ENCODE peak calls at places on chromosome X, in six cellular contexts. N is bronchial epithelial cell, T is body of pancreas, L is LNCaP clone FGC, K is fibroblast of mammary gland, P is fibroblast of lung. B is an unnamed sample.
A peak's percentile ranks its signal among the peaks of the same experiment; 100 is the strongest.

GRCh38 chrX:37685452-37686347 is at the start of gene XK:
- DNase-seq in N (peak; percentile 8), T (peak; percentile 65), L (no peak), K (peak; percentile 11), P (peak; percentile 20), B (no peak)

GRCh38 chrX:111431007-111431406 is 19.0 kb upstream of the DCX start:
- DNase-seq in N (peak; percentile 25), T (no peak), L (no peak), K (no peak), P (no peak), B (no peak)

GRCh38 chrX:56429581-56429980 is 133.8 kb upstream of the UBQLN2 start:
- DNase-seq in N (no peak), T (no peak), L (no peak), K (no peak), P (no peak), B (no peak)

GRCh38 chrX:127621780-127622179 is 430.4 kb downstream of the ACTRT1 start:
- DNase-seq in N (peak; percentile 8), T (no peak), L (no peak), K (no peak), P (no peak), B (no peak)

GRCh38 chrX:132748909-132749308 is 209.5 kb downstream of the HS6ST2 start:
- DNase-seq in N (no peak), T (no peak), L (no peak), K (no peak), P (no peak), B (no peak)

GRCh38 chrX:71998836-71999509 is 88.3 kb downstream of the NHSL2 start:
- DNase-seq in N (no peak), T (peak; percentile 31), L (no peak), K (peak; percentile 42), P (no peak), B (no peak)

GRCh38 chrX:18875256-18875878 is 108.5 kb downstream of the PHKA2 start:
- DNase-seq in N (no peak), T (no peak), L (no peak), K (no peak), P (no peak), B (no peak)

GRCh38 chrX:56233682-56234081 is 1.5 kb downstream of the KLF8 start:
- DNase-seq in N (peak; percentile 79), T (peak; percentile 41), L (no peak), K (peak; percentile 80), P (peak; percentile 17), B (no peak)

GRCh38 chrX:30241724-30242415 is at the start of gene MAGEB4:
- DNase-seq in N (no peak), T (no peak), L (no peak), K (no peak), P (no peak), B (no peak)

GRCh38 chrX:133375558-133376340 is 39.5 kb downstream of the GPC4 start:
- DNase-seq in N (no peak), T (peak; percentile 47), L (no peak), K (no peak), P (no peak), B (no peak)

GRCh38 chrX:74534569-74535038 is 79.8 kb downstream of the RLIM start:
- DNase-seq in N (peak; percentile 45), T (no peak), L (no peak), K (peak; percentile 36), P (peak; percentile 74), B (no peak)

GRCh38 chrX:53456254-53456653 is 22.1 kb upstream of the HSD17B10 start:
- DNase-seq in N (peak; percentile 83), T (no peak), L (no peak), K (peak; percentile 72), P (peak; percentile 47), B (no peak)

GRCh38 chrX:55715847-55716246 is 1.7 kb upstream of the RRAGB start:
- DNase-seq in N (no peak), T (no peak), L (no peak), K (no peak), P (no peak), B (no peak)

GRCh38 chrX:21153503-21153902 is 220.7 kb upstream of the CNKSR2 start:
- DNase-seq in N (no peak), T (no peak), L (no peak), K (peak; percentile 55), P (peak; percentile 55), B (no peak)

GRCh38 chrX:2325076-2325784 is 175.5 kb downstream of the DHRSX start:
- DNase-seq in N (peak; percentile 3), T (peak; percentile 91), L (peak; percentile 8), K (peak; percentile 92), P (peak; percentile 96), B (peak; percentile 94)

GRCh38 chrX:19670854-19671620 is 155.7 kb upstream of the MAP3K15 start:
- DNase-seq in N (peak; percentile 74), T (no peak), L (no peak), K (peak; percentile 87), P (peak; percentile 84), B (no peak)

GRCh38 chrX:55907968-55908607 is 190.5 kb downstream of the RRAGB start:
- DNase-seq in N (peak; percentile 48), T (peak; percentile 55), L (no peak), K (peak; percentile 23), P (peak; percentile 7), B (no peak)

GRCh38 chrX:147899715-147900114 is 12.0 kb upstream of the FMR1 start:
- DNase-seq in N (peak; percentile 52), T (no peak), L (no peak), K (no peak), P (no peak), B (no peak)

GRCh38 chrX:48539345-48540014 is at the start of gene TBC1D25:
- DNase-seq in N (peak; percentile 94), T (peak; percentile 99), L (peak; percentile 93), K (peak; percentile 96), P (peak; percentile 95), B (peak; percentile 88)

GRCh38 chrX:48541140-48541814 is 1.8 kb downstream of the TBC1D25 start:
- DNase-seq in N (no peak), T (no peak), L (no peak), K (no peak), P (no peak), B (no peak)

GRCh38 chrX:48540015-48540350 is 469 bp downstream of the TBC1D25 start:
- DNase-seq in N (peak; percentile 40), T (peak; percentile 51), L (no peak), K (peak; percentile 36), P (peak; percentile 30), B (no peak)

GRCh38 chrX:48538641-48539344 is 721 bp upstream of the TBC1D25 start:
- DNase-seq in N (no peak), T (no peak), L (no peak), K (no peak), P (no peak), B (no peak)

DNA sequence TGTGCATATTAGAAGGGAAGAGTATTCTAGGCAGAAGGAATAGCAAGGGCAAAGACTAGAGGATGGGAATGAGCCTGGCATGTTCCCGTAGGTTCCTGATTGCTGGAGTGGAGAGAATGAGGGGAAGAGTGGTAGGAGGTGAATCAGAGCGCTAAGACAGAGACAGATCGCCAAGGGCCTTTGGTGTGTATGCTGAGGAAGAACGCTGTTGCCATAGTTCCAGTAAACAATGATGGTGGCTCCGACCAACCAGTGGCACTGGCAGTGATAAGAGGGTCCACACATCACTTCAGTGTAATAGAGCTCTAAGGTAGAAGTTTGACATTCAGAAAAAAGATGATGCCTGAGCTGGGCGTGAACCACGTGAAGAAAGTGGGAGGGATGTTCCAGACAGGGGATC is 966 bp downstream of the TBC1D25 start:
- DNase-seq in N (no peak), T (no peak), L (no peak), K (no peak), P (no peak), B (no peak)
- H3K4me3 ChIP-seq in N (peak overlapping the region; percentile 63), T (no peak overlapping the region), L (peak overlapping the region; percentile 61), K (peak overlapping the region; percentile 70), P (peak overlapping the region; percentile 78), B (peak overlapping the region; percentile 64)

GRCh38 chrX:51459125-51459524 is 37.3 kb downstream of the NUDT11 start:
- DNase-seq in N (peak; percentile 29), T (no peak), L (no peak), K (peak; percentile 48), P (peak; percentile 4), B (no peak)

GRCh38 chrX:51461053-51462050 is 35.0 kb downstream of the NUDT11 start:
- DNase-seq in N (peak; percentile 18), T (no peak), L (no peak), K (peak; percentile 56), P (peak; percentile 26), B (peak; percentile 2)

GRCh38 chrX:51456246-51456645 is 40.1 kb downstream of the NUDT11 start:
- DNase-seq in N (no peak), T (peak; percentile 45), L (no peak), K (no peak), P (no peak), B (no peak)

GRCh38 chrX:51456814-51457213 is 39.6 kb downstream of the NUDT11 start:
- DNase-seq in N (no peak), T (no peak), L (no peak), K (peak; percentile 1), P (peak; percentile 1), B (no peak)
- TF ChIP-seq CTCF in N (no peak), T (peak; percentile 50), L (peak; percentile 53), K (no peak), P (no peak), B (no peak)

DNA sequence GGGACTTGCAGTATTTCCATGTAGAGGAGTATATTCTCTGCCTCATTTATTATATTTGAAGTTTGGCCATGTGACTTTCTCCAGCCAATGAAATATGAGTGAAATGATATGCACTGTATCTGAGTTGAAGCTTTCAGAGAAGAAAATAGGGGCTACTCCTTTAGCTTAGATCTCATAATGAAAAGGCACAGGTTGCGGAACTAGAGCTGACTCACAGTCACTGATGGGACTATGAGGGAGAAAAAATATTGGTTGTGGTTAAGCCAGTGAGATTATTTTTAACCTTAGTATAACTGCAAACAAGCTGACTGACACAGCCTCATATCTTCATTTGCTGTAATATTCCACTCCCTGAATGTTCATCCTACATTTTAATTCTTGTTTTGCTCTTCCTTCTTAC is 1104.3 kb downstream of the RPA4 start:
- DNase-seq in N (no peak), T (no peak), L (no peak), K (no peak), P (peak; percentile 24), B (no peak)
- H3K4me3 ChIP-seq in N (no peak overlapping the region), T (no peak overlapping the region), L (no peak overlapping the region), K (no peak overlapping the region), P (no peak overlapping the region), B (no peak overlapping the region)

GRCh38 chrX:134423606-134424005 is 36.4 kb upstream of the HPRT1 start:
- DNase-seq in N (peak; percentile 26), T (no peak), L (peak; percentile 1), K (peak; percentile 50), P (peak; percentile 15), B (peak; percentile 4)
- TF ChIP-seq CTCF in N (peak; percentile 12), T (peak; percentile 41), L (peak; percentile 37), K (peak; percentile 49), P (peak; percentile 25), B (peak; percentile 39)

GRCh38 chrX:153685751-153686676 is 1.7 kb upstream of the SLC6A8 start:
- DNase-seq in N (no peak), T (peak; percentile 10), L (no peak), K (no peak), P (no peak), B (no peak)

GRCh38 chrX:153688534-153688899 is 791 bp downstream of the SLC6A8 start:
- DNase-seq in N (no peak), T (no peak), L (no peak), K (no peak), P (no peak), B (no peak)

GRCh38 chrX:153688071-153688470 is 345 bp downstream of the SLC6A8 start:
- DNase-seq in N (no peak), T (no peak), L (no peak), K (no peak), P (no peak), B (no peak)

GRCh38 chrX:153688900-153689590 is 1.3 kb downstream of the SLC6A8 start:
- DNase-seq in N (no peak), T (peak; percentile 65), L (no peak), K (no peak), P (peak; percentile 23), B (no peak)

GRCh38 chrX:153687121-153688039 is at the start of gene SLC6A8:
- DNase-seq in N (no peak), T (peak; percentile 81), L (no peak), K (peak; percentile 37), P (peak; percentile 53), B (no peak)
- H3K4me3 ChIP-seq in N (peak within 1 kb of the TSS; percentile 50), T (no peak within 1 kb of the TSS), L (peak within 1 kb of the TSS; percentile 46), K (no peak within 1 kb of the TSS), P (peak within 1 kb of the TSS; percentile 42), B (peak within 1 kb of the TSS; percentile 42)

B was measured in retinal pigment epithelial cell.